ENCODE peak calls at places on chromosomes 7 and 10, in seven cellular contexts. R, S, D, F, G, W and Q are unnamed samples.

GRCh38 chr7:108094375-108094774 is 35.8 kb downstream of the LAMB4 start:
- DNase-seq in W (no peak), D (no peak), S (no peak), F (no peak), G (no peak), R (no peak), Q (no peak)

GRCh38 chr10:23686722-23687121 is 247.8 kb downstream of the OTUD1 start:
- DNase-seq in W (no peak), F (no peak), G (no peak), S (no peak), R (no peak), D (no peak), Q (no peak)

GRCh38 chr7:83475403-83475802 is 173.5 kb downstream of the SEMA3E start:
- DNase-seq in G (no peak), R (no peak), D (no peak), W (peak; percentile 1), S (no peak), F (no peak), Q (no peak)

GRCh38 chr7:4159761-4160554 is 522.1 kb upstream of the FOXK1 start:
- DNase-seq in S (no peak), F (no peak), D (no peak), G (no peak), W (no peak), R (no peak), Q (no peak)

GRCh38 chr7:43071604-43072003 is 40.8 kb upstream of the HECW1 start:
- DNase-seq in D (no peak), R (peak; percentile 19), W (no peak), F (peak; percentile 90), G (no peak), S (peak; percentile 23), Q (no peak)

GRCh38 chr7:69198250-69198649 is 400.0 kb upstream of the AUTS2 start:
- DNase-seq in F (no peak), G (no peak), D (no peak), R (no peak), W (no peak), S (no peak), Q (no peak)

GRCh38 chr7:133797818-133798485 is 329.2 kb upstream of the LRGUK start:
- DNase-seq in S (no peak), R (no peak), D (no peak), G (no peak), W (no peak), F (no peak), Q (no peak)

GRCh38 chr7:122261442-122261841 is 43.1 kb downstream of the FEZF1 start:
- DNase-seq in S (no peak), D (no peak), R (no peak), G (no peak), W (no peak), F (no peak), Q (no peak)

GRCh38 chr7:69603351-69603750 is 5.1 kb downstream of the AUTS2 start:
- DNase-seq in G (no peak), R (no peak), S (no peak), F (no peak), D (no peak), W (no peak), Q (no peak)

GRCh38 chr7:10181996-10182395 is 791.7 kb upstream of the PHF14 start:
- DNase-seq in G (no peak), W (no peak), R (no peak), F (no peak), S (no peak), D (no peak), Q (no peak)

GRCh38 chr7:44461387-44461786 is 29.1 kb downstream of the NUDCD3 start:
- DNase-seq in D (no peak), S (no peak), R (no peak), G (peak; percentile 39), W (no peak), F (no peak), Q (no peak)

GRCh38 chr7:70156052-70156451 is 557.8 kb downstream of the AUTS2 start:
- DNase-seq in R (no peak), W (no peak), D (no peak), F (no peak), S (no peak), G (no peak), Q (no peak)

GRCh38 chr10:15236340-15236739 is 67.8 kb upstream of the NMT2 start:
- DNase-seq in D (no peak), W (no peak), R (no peak), S (no peak), F (no peak), G (no peak), Q (no peak)

GRCh38 chr10:13834581-13835286 is 248.0 kb downstream of the PRPF18 start:
- DNase-seq in R (peak; percentile 65), F (no peak), S (no peak), W (no peak), D (no peak), G (no peak), Q (no peak)

GRCh38 chr10:8279598-8279997 is 225.1 kb downstream of the GATA3 start:
- DNase-seq in R (peak; percentile 38), D (no peak), G (no peak), S (no peak), W (peak; percentile 5), F (no peak), Q (no peak)

GRCh38 chr10:17265468-17265867 is 37.4 kb downstream of the VIM start:
- DNase-seq in S (no peak), F (no peak), W (no peak), G (no peak), R (no peak), D (no peak), Q (no peak)

GRCh38 chr7:110148054-110148453 is 942.9 kb upstream of the LRRN3 start:
- DNase-seq in W (no peak), S (no peak), F (no peak), D (no peak), G (no peak), R (no peak), Q (no peak)

GRCh38 chr7:149196151-149196704 is 882 bp downstream of the ZNF282 start:
- DNase-seq in G (no peak), F (no peak), S (peak; percentile 49), W (no peak), D (no peak), R (peak; percentile 65), Q (no peak)

GRCh38 chr7:134255814-134256213 is 60.9 kb downstream of the SLC35B4 start:
- DNase-seq in G (no peak), D (no peak), F (no peak), W (no peak), R (no peak), S (no peak), Q (no peak)

GRCh38 chr10:84054743-84055142 is 84.6 kb upstream of the GHITM start:
- DNase-seq in W (no peak), G (no peak), D (no peak), F (no peak), R (no peak), S (no peak), Q (no peak)

GRCh38 chr10:932589-932988 is 1.1 kb upstream of the LARP4B start:
- DNase-seq in F (no peak), D (no peak), G (no peak), R (peak; percentile 39), S (no peak), W (no peak), Q (no peak)

GRCh38 chr7:66143876-66144332 is 29.3 kb downstream of the CRCP start:
- DNase-seq in G (no peak), F (no peak), D (no peak), S (no peak), W (peak; percentile 74), R (no peak), Q (no peak)

DNA sequence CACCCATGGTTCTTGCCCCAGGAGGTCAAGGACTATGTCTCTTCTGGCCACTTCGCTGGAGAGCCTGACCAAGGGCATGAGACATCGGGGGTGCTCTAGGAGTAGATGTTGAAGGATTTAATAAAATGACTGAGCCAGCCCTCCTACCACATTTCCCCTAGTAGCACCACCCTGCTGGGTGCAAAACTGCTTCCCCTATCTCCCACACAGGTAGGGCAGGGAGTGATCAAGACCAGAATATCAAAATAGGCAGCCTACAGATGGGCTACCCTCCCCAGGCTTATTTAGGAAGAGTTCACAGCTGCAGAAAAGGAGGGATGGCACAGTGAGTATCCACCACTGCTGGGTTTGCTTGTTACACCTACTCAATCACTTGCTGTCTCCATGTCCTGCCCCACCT is 103.9 kb downstream of the FGFR2 start:
- DNase-seq in G (no peak), F (no peak), S (no peak), D (no peak), W (no peak), R (no peak), Q (no peak)
- TF ChIP-seq TAF1 in G (no peak), F (no peak), S (no peak), D (no peak), W (no peak), R (no peak), Q (no peak)

GRCh38 chr10:77873558-77874380 is 52.8 kb downstream of the DLG5 start:
- DNase-seq in G (peak; percentile 64), D (peak; percentile 66), F (no peak), W (peak; percentile 70), S (no peak), R (no peak), Q (peak; percentile 64)
- TF ChIP-seq POLR2AphosphoS5 in G (peak; percentile 44), D (no peak), F (no peak), W (no peak), S (no peak), R (no peak), Q (no peak)

GRCh38 chr10:42638053-42638820 is at the start of gene ZNF33B:
- DNase-seq in F (peak; percentile 92), R (peak; percentile 91), G (peak; percentile 92), W (peak; percentile 94), D (peak; percentile 70), S (peak; percentile 95), Q (peak; percentile 71)

GRCh38 chr10:42638821-42639270 is 476 bp upstream of the ZNF33B start:
- DNase-seq in R (no peak), F (no peak), D (no peak), S (no peak), W (no peak), G (no peak), Q (peak; percentile 3)

GRCh38 chr10:42637648-42638052 is 720 bp downstream of the ZNF33B start:
- DNase-seq in W (no peak), S (no peak), F (no peak), R (no peak), G (no peak), D (no peak), Q (no peak)

GRCh38 chr10:42637142-42637541 is 1.2 kb downstream of the ZNF33B start:
- DNase-seq in R (no peak), F (no peak), S (no peak), D (no peak), G (no peak), W (peak; percentile 30), Q (no peak)

DNA sequence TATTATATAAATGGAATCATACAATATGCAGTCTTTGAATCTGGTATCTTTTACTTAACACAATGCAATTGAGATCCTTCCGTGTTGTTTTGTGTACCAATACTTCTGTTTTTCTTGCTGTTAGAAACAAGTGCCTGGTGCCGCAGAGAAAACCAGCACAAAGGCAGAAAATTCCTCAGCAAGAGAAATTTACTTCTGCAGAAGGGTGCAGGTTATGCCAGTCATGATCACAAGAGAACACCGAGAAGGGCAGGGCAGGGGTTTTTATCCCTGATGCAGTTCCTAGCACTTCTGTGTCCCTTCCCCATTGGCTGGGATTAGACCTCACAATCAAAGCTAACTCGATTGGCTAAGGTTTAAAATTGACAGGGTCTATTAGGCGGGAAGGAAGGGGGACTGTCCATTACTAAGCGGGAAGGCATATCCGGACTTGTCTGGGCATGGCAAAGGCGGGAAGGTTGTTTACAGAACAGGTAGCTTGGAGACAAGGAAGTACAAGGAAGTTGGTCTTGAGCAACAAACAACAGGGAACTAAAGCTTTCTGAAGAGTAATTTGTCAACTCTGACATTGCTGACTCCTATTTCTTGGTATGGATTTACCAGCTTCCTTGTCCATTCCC is 2.4 kb upstream of the ZNF33B start:
- DNase-seq in D (no peak), F (no peak), G (no peak), W (no peak), R (no peak), S (no peak), Q (no peak)
- TF ChIP-seq TAF1 in D (no peak), F (no peak), G (no peak), W (no peak), R (no peak), S (no peak), Q (no peak)

GRCh38 chr7:98869374-98870070 is at the start of gene TMEM130:
- DNase-seq in F (peak; percentile 63), S (no peak), R (peak; percentile 81), W (no peak), G (no peak), D (no peak), Q (no peak)
- TF ChIP-seq POLR2AphosphoS5 in F (no peak), S (no peak), R (no peak), W (no peak), G (no peak), D (no peak), Q (no peak)